ENCODE peak calls at places on chromosomes 5 and 9, in seven cellular contexts. B, L, I, U, O, D and N are unnamed samples. For H3K4me1, the result is how much of the 10 kb centered on the place peaks cover.

GRCh38 chr9:129339539-129340157 is 161.6 kb upstream of the IER5L start:
- DNase-seq in I (no peak), B (no peak), L (no peak), D (no peak), O (no peak), U (no peak), N (no peak)

GRCh38 chr9:137873858-137874363 is 3.7 kb upstream of the CACNA1B start:
- DNase-seq in I (no peak), L (no peak), U (no peak), B (no peak), O (no peak), D (no peak), N (no peak)

GRCh38 chr5:160315968-160316367 is 3.6 kb upstream of the CCNJL start:
- DNase-seq in I (no peak), B (no peak), U (no peak), D (no peak), L (peak), O (no peak), N (no peak)

GRCh38 chr9:122119721-122120120 is 26.6 kb upstream of the TTLL11 start:
- DNase-seq in U (no peak), O (no peak), I (no peak), D (no peak), B (no peak), L (no peak), N (no peak)

GRCh38 chr5:138869763-138870500 is 5.2 kb downstream of the LRRTM2 start:
- DNase-seq in L (no peak), B (peak), D (no peak), U (no peak), I (no peak), O (no peak), N (no peak)

GRCh38 chr5:180070726-180071417 is 687 bp downstream of the RNF130 start:
- DNase-seq in D (peak), I (no peak), B (peak), O (peak), L (peak), U (no peak), N (no peak)

GRCh38 chr5:44665101-44665701 is 143.5 kb upstream of the MRPS30 start:
- DNase-seq in B (no peak), O (no peak), I (no peak), U (no peak), L (no peak), D (no peak), N (peak)

GRCh38 chr5:165565921-165566320 is 2060.5 kb downstream of the MAT2B start:
- DNase-seq in I (no peak), O (no peak), U (no peak), D (no peak), B (no peak), L (no peak), N (no peak)

GRCh38 chr9:90421786-90422185 is 220.8 kb downstream of the DIRAS2 start:
- DNase-seq in I (no peak), L (no peak), U (no peak), O (no peak), B (no peak), D (no peak), N (no peak)

GRCh38 chr5:179256229-179257189 is 88.8 kb downstream of the ADAMTS2 start:
- DNase-seq in O (no peak), L (no peak), U (peak), D (peak), I (peak), B (no peak), N (peak)

GRCh38 chr5:72770266-72770665 is 46.2 kb upstream of the TNPO1 start:
- DNase-seq in L (no peak), D (no peak), I (no peak), O (no peak), U (no peak), B (no peak), N (no peak)

GRCh38 chr5:111512026-111512405 is 319 bp downstream of the STARD4 start:
- DNase-seq in I (no peak), B (no peak), L (peak), U (no peak), O (no peak), D (no peak), N (no peak)

GRCh38 chr5:378976-379742 is 57.6 kb downstream of the AHRR start:
- DNase-seq in L (no peak), D (peak), O (no peak), I (no peak), U (no peak), B (no peak), N (peak)

GRCh38 chr5:86865396-86865795 is 247.7 kb downstream of the COX7C start:
- DNase-seq in L (no peak), U (no peak), I (no peak), O (no peak), D (no peak), B (no peak), N (no peak)

GRCh38 chr5:111143910-111144309 is 51.8 kb downstream of the WDR36 start:
- DNase-seq in D (peak), B (peak), U (peak), O (peak), L (no peak), I (peak), N (no peak)

GRCh38 chr9:124399323-124399962 is 15.8 kb downstream of the PSMB7 start:
- DNase-seq in I (no peak), D (peak), O (peak), B (no peak), U (peak), L (no peak), N (no peak)

GRCh38 chr5:95164869-95165268 is 120.0 kb downstream of the MCTP1 start:
- DNase-seq in B (no peak), I (no peak), O (no peak), L (no peak), U (no peak), D (no peak), N (no peak)

GRCh38 chr9:135023816-135024405 is 63.6 kb upstream of the OLFM1 start:
- DNase-seq in L (no peak), D (no peak), I (no peak), O (no peak), U (no peak), B (no peak), N (no peak)

GRCh38 chr5:97383996-97384395 is 200.9 kb upstream of the RIOK2 start:
- DNase-seq in B (no peak), D (no peak), U (no peak), L (no peak), I (no peak), O (no peak), N (no peak)

GRCh38 chr5:61228691-61229280 is 66.5 kb upstream of the SMIM15 start:
- DNase-seq in U (no peak), L (no peak), I (no peak), O (no peak), D (no peak), B (no peak), N (no peak)

GRCh38 chr9:89007568-89007967 is 16.3 kb downstream of the S1PR3 start:
- DNase-seq in D (no peak), U (no peak), O (no peak), L (no peak), B (no peak), I (no peak), N (no peak)

GRCh38 chr9:81410201-81410600 is 279.1 kb downstream of the TLE1 start:
- DNase-seq in I (no peak), L (peak), D (no peak), O (no peak), U (no peak), B (no peak), N (no peak)

GRCh38 chr9:18296702-18297531 is 177.0 kb upstream of the ADAMTSL1 start:
- DNase-seq in B (no peak), I (no peak), D (no peak), U (no peak), O (no peak), L (no peak), N (no peak)

GRCh38 chr9:134693641-134694367 is 52.2 kb downstream of the COL5A1 start:
- DNase-seq in O (no peak), L (no peak), U (no peak), I (no peak), D (no peak), B (no peak), N (peak)

GRCh38 chr5:131595088-131596033 is 39.7 kb downstream of the RAPGEF6 start:
- DNase-seq in I (no peak), U (no peak), D (no peak), B (no peak), L (no peak), O (no peak), N (no peak)

GRCh38 chr9:93814561-93814960 is 140.6 kb downstream of the BARX1 start:
- DNase-seq in O (no peak), D (no peak), B (no peak), I (no peak), L (no peak), U (no peak), N (no peak)

GRCh38 chr9:96442491-96442890 is 7.5 kb upstream of the HABP4 start:
- DNase-seq in B (no peak), O (no peak), L (no peak), I (no peak), U (no peak), D (no peak), N (no peak)

GRCh38 chr5:124111886-124112285 is 599.9 kb downstream of the CSNK1G3 start:
- DNase-seq in D (no peak), I (no peak), B (no peak), L (no peak), O (no peak), U (no peak), N (no peak)

DNA sequence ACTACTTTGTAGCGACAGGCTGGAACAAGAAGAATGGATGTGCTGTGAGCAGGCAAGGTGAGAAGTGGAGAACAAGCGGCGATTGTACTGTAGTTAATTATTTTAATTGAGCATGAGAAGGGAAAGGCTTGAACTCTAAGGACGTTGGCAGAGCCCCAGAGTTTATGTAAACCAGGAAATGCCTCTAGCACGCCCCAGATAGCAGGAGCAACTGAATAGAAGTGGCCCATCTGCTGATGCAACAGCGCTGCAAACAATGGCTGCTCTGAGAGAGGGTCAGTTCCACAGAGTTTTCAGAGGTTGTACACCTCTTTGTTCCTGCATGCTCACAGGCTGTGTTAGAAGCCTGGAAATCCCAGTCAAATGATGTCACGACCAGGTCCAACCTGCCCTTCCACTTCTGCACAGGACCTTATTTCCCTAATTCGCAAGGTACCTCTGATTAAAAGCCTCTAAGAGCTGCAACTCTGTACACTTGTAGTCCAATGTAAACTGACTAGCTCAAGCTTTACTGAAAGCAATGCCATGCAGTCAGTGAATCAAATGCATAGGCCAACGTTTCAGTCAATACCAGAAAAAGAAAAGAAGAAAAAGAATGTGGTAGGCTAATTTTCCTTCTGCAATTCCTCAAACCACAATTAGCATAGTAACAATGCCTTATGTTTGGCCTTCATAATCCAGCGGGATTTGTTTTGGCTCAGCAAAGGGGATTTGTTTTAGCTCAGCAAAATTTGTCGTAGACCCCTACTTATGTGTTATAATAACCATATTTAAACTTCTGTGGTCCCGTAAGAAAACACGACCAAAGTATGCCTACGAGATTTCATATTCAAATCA is 119.6 kb upstream of the RETREG1 start:
- DNase-seq in O (peak), I (no peak), B (peak), U (no peak), D (peak), L (no peak), N (no peak)
- H3K4me1 ChIP-seq in O (under half), I (under half), B (under half), U (under half), D (under half), L (under half), N (under half)

DNA sequence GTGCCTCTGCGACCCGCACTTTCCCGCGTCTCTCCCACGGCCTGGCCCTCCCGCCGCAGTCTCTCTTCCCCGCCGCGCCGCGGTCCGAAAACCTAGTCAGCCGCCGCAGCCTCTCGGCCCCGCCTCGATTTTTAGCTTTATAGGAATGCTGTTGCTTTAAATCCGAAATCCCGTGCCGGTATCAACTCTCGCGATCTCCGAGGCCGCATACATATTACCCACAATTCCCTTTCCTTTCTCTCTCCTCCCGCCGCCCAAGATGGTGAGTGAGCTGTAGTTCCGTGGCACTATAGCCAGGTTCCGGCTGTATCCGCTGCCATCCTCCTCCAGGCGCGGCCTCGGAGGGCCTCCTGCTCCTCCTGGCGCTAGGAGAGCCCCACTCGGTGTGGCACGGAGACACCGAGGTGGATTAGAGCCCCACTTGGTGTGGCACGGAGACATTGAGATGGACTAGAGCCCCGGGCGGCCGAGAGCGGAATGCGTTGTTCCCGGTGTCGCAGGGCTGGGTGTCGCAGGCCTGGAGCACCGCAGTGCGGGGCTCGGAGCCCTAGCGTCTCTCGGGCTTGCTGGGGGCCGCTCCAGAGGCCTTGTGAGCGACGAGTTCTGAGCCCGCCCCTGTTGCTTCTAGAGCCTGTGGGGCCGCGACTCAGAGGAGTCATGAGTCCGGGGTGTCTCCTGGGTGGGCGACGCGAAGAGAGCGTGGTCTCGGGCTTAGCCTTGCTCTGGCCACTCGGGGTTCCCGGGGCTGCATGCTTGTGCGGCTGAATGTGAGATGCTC is at the start of the genes MED22 and RPL7A:
- DNase-seq in I (peak), L (peak), D (peak), U (peak), O (peak), B (peak), N (peak)
- TF ChIP-seq POLR2A in I (peak), L (peak), D (peak), U (peak), O (no peak), B (peak), N (peak)

DNA sequence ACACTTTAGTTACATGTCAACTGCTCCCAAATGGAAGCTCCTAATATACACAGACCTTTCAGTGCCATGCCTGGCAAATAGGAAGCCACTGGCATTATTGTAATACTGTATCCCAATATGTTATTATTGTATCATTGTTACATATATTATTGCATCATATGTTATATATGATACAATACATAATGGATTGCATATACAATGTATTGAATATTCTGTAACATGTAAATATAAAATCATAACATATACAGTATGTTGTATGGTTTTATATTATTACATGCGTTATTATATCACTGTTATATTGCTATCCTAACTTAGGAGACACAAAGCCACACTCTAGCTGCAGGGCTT is 38.5 kb downstream of the RAPGEF1 start:
- DNase-seq in U (no peak), D (no peak), I (no peak), O (no peak), L (no peak), B (no peak), N (no peak)
- H3K4me1 ChIP-seq in U (under half), D (under half), I (under half), O (half or more), L (half or more), B (under half), N (half or more)

GRCh38 chr5:75236322-75237316 is at the start of gene ANKRD31:
- DNase-seq in D (peak), B (peak), U (peak), I (peak), O (peak), L (peak), N (peak)
- TF ChIP-seq POLR2A in D (no peak), B (peak), U (peak), I (no peak), O (no peak), L (peak), N (no peak)